ENCODE peak calls at places on chromosomes 4 and X, in nine cellular contexts. H, K, B, V, Y, Z, X, Q and L are unnamed samples.

GRCh38 chr4:156999175-156999517 is 27.5 kb upstream of the PDGFC start:
- DNase-seq in Z (peak), Y (no peak), X (peak), H (peak), K (no peak), Q (no peak), B (peak), V (peak), L (no peak)

GRCh38 chrX:54181196-54181953 is 1.7 kb downstream of the FAM120C start:
- DNase-seq in V (no peak), B (peak), K (no peak), Q (no peak), X (peak), H (no peak), Y (no peak), Z (no peak), L (no peak)

GRCh38 chrX:2451456-2452316 is 49.1 kb downstream of the DHRSX start:
- DNase-seq in H (no peak), K (no peak), V (no peak), B (no peak), Z (no peak), Y (no peak), X (peak), Q (no peak), L (no peak)

GRCh38 chr4:163748474-163748873 is 254.0 kb downstream of the TMA16 start:
- DNase-seq in V (peak), Z (no peak), X (no peak), H (no peak), K (peak), Q (no peak), B (peak), Y (no peak), L (no peak)

GRCh38 chr4:30362436-30362835 is 357.7 kb upstream of the PCDH7 start:
- DNase-seq in Y (no peak), K (no peak), Q (no peak), V (no peak), X (no peak), Z (no peak), H (no peak), B (no peak), L (no peak)

GRCh38 chr4:89021678-89022077 is 35.3 kb downstream of the FAM13A start:
- DNase-seq in X (no peak), Q (no peak), Y (no peak), H (no peak), V (no peak), Z (no peak), B (no peak), K (no peak), L (no peak)

GRCh38 chr4:5891563-5892320 is 1.1 kb downstream of the CRMP1 start:
- DNase-seq in Q (no peak), V (peak), Y (no peak), Z (no peak), H (peak), B (no peak), X (no peak), K (no peak), L (no peak)

GRCh38 chr4:87423313-87424031 is 1.1 kb downstream of the NUDT9 start:
- DNase-seq in Q (no peak), Z (no peak), B (peak), V (peak), Y (no peak), X (no peak), K (peak), H (peak), L (no peak)

GRCh38 chr4:31461425-31461824 is 741.3 kb downstream of the PCDH7 start:
- DNase-seq in H (no peak), X (no peak), V (no peak), B (peak), Z (no peak), Y (no peak), K (no peak), Q (no peak), L (no peak)

GRCh38 chr4:36872679-36873078 is 371.9 kb upstream of the NWD2 start:
- DNase-seq in Y (no peak), H (no peak), Z (no peak), Q (no peak), X (no peak), V (no peak), B (no peak), K (no peak), L (no peak)

GRCh38 chr4:11009281-11009680 is 324.7 kb upstream of the CLNK start:
- DNase-seq in K (no peak), B (no peak), Q (no peak), Y (no peak), H (no peak), X (no peak), V (no peak), Z (no peak), L (no peak)

GRCh38 chr4:134365852-134366251 is 164.3 kb upstream of the PABPC4L start:
- DNase-seq in Y (no peak), V (no peak), Z (no peak), H (no peak), B (no peak), Q (no peak), K (no peak), X (no peak), L (no peak)

GRCh38 chr4:151692821-151693504 is 67.8 kb downstream of the GATB start:
- DNase-seq in Y (no peak), K (no peak), V (no peak), Q (no peak), H (no peak), X (no peak), B (no peak), Z (no peak), L (peak)

GRCh38 chr4:124389591-124389990 is 322.9 kb downstream of the ANKRD50 start:
- DNase-seq in B (no peak), Q (no peak), V (no peak), X (no peak), H (no peak), Z (no peak), K (no peak), Y (no peak), L (no peak)

GRCh38 chr4:183038436-183038835 is 60.6 kb upstream of the WWC2 start:
- DNase-seq in Z (no peak), B (no peak), Y (no peak), Q (no peak), H (no peak), X (no peak), K (no peak), V (no peak), L (no peak)

GRCh38 chr4:104330125-104330524 is 164.6 kb downstream of the CXXC4 start:
- DNase-seq in Q (no peak), Y (no peak), X (no peak), H (no peak), K (no peak), B (no peak), Z (no peak), V (no peak), L (no peak)

GRCh38 chr4:178955614-178956013 is 1513.4 kb upstream of the AGA start:
- DNase-seq in V (no peak), Y (no peak), B (no peak), Q (no peak), H (no peak), Z (no peak), X (no peak), K (no peak), L (no peak)

GRCh38 chrX:86348669-86349068 is 200.4 kb downstream of the DACH2 start:
- DNase-seq in Y (no peak), Z (no peak), Q (no peak), X (no peak), K (no peak), H (no peak), B (peak), V (no peak), L (no peak)

GRCh38 chr4:155966171-155966570 is 12.5 kb upstream of the CTSO start:
- DNase-seq in H (no peak), Y (no peak), X (no peak), V (no peak), B (no peak), Z (no peak), Q (no peak), K (no peak), L (no peak)